ENCODE peak calls at places on chromosomes 2 and 18, in eight cellular contexts. P is MM.1S, I is H9, C is SK-N-SH, W is endothelial cell of umbilical vein, R is GM12878, B is Karpas-422, K is fibroblast of lung. U is an unnamed sample. For H3K4me1, the result is how much of the 10 kb centered on the place peaks cover.

GRCh38 chr2:188089896-188090295 is 201.8 kb upstream of the GULP1 start:
- DNase-seq in P (no peak), I (no peak), C (no peak), W (peak), R (no peak), B (no peak), K (peak), U (no peak)

GRCh38 chr2:74751981-74752808 is 81.7 kb upstream of the HK2 start:
- DNase-seq in P (no peak), I (no peak), C (no peak), W (no peak), R (no peak), B (no peak), K (no peak), U (no peak)

GRCh38 chr18:55120896-55121295 is 161.6 kb upstream of the CCDC68 start:
- DNase-seq in P (no peak), I (no peak), C (no peak), W (no peak), R (no peak), B (no peak), K (peak), U (no peak)

GRCh38 chr2:174939046-174939445 is 66.1 kb downstream of the CHN1 start:
- DNase-seq in P (no peak), I (no peak), C (no peak), W (no peak), R (no peak), B (no peak), K (peak), U (no peak)

GRCh38 chr2:165582409-165582808 is 112.9 kb downstream of the CSRNP3 start:
- DNase-seq in P (no peak), I (no peak), C (no peak), W (no peak), R (no peak), B (no peak), K (peak), U (no peak)

GRCh38 chr2:128603411-128603924 is 284.8 kb upstream of the HS6ST1 start:
- DNase-seq in P (no peak), I (peak), C (no peak), W (no peak), R (no peak), B (no peak), K (no peak), U (no peak)

GRCh38 chr18:41828137-41828536 is 126.9 kb upstream of the PIK3C3 start:
- DNase-seq in P (no peak), I (no peak), C (no peak), W (no peak), R (no peak), B (no peak), K (no peak), U (no peak)

GRCh38 chr18:50836521-50836957 is 16.7 kb upstream of the MRO start:
- DNase-seq in P (peak), I (no peak), C (no peak), W (peak), R (peak), B (peak), K (peak), U (no peak)

GRCh38 chr2:199460101-199460671 is 2.4 kb upstream of the SATB2 start:
- DNase-seq in P (no peak), I (no peak), C (no peak), W (peak), R (no peak), B (peak), K (peak), U (no peak)

GRCh38 chr2:240466579-240467148 is 31.2 kb downstream of the GPC1 start:
- DNase-seq in P (no peak), I (peak), C (peak), W (no peak), R (no peak), B (no peak), K (no peak), U (no peak)

GRCh38 chr2:108449410-108450200 is 599 bp downstream of the GCC2 start:
- DNase-seq in P (peak), I (no peak), C (peak), W (peak), R (no peak), B (peak), K (peak), U (no peak)

GRCh38 chr2:127219716-127220090 is 396 bp downstream of the CYP27C1 start:
- DNase-seq in P (no peak), I (peak), C (peak), W (no peak), R (no peak), B (no peak), K (peak), U (peak)

GRCh38 chr2:169073211-169073971 is 4.0 kb downstream of the DHRS9 start:
- DNase-seq in P (no peak), I (no peak), C (no peak), W (no peak), R (no peak), B (no peak), K (peak), U (no peak)

GRCh38 chr2:121284424-121285076 is 452 bp downstream of the TFCP2L1 start:
- DNase-seq in P (no peak), I (no peak), C (peak), W (no peak), R (no peak), B (no peak), K (no peak), U (peak)

GRCh38 chr2:15780234-15780633 is 160.1 kb upstream of the MYCN start:
- DNase-seq in P (no peak), I (no peak), C (no peak), W (no peak), R (no peak), B (no peak), K (no peak), U (no peak)

GRCh38 chr2:43460611-43461396 is 135.0 kb downstream of the THADA start:
- DNase-seq in P (no peak), I (no peak), C (no peak), W (no peak), R (no peak), B (no peak), K (peak), U (no peak)

GRCh38 chr2:176088048-176088936 is 4.2 kb upstream of the HOXD13 start:
- DNase-seq in P (peak), I (peak), C (peak), W (peak), R (no peak), B (peak), K (peak), U (peak)

GRCh38 chr18:8562065-8562464 is 47.2 kb upstream of the RAB12 start:
- DNase-seq in P (no peak), I (no peak), C (no peak), W (no peak), R (no peak), B (no peak), K (no peak), U (no peak)

GRCh38 chr2:82994186-82994585 is 1464.9 kb downstream of the SUCLG1 start:
- DNase-seq in P (no peak), I (no peak), C (no peak), W (no peak), R (no peak), B (no peak), K (no peak), U (no peak)

GRCh38 chr2:174836345-174836999 is 72.2 kb upstream of the CHRNA1 start:
- DNase-seq in P (no peak), I (no peak), C (no peak), W (peak), R (no peak), B (no peak), K (peak), U (no peak)

GRCh38 chr2:7517122-7517487 is 599.9 kb downstream of the RNF144A start:
- DNase-seq in P (no peak), I (no peak), C (peak), W (no peak), R (no peak), B (no peak), K (no peak), U (no peak)

GRCh38 chr2:173862612-173863217 is 102.5 kb downstream of the SP3 start:
- DNase-seq in P (no peak), I (no peak), C (no peak), W (no peak), R (no peak), B (no peak), K (no peak), U (no peak)

GRCh38 chr2:25286025-25286400 is 55.7 kb downstream of the DNMT3A start:
- DNase-seq in P (no peak), I (peak), C (peak), W (peak), R (no peak), B (peak), K (no peak), U (no peak)

GRCh38 chr18:34330308-34330707 is 105.6 kb upstream of the NOL4 start:
- DNase-seq in P (no peak), I (no peak), C (no peak), W (no peak), R (no peak), B (no peak), K (no peak), U (no peak)

GRCh38 chr2:180077295-180077906 is 70.3 kb upstream of the CWC22 start:
- DNase-seq in P (peak), I (no peak), C (peak), W (peak), R (no peak), B (peak), K (peak), U (peak)

GRCh38 chr2:156397229-156397628 is 39.0 kb upstream of the GPD2 start:
- DNase-seq in P (no peak), I (no peak), C (no peak), W (no peak), R (no peak), B (no peak), K (no peak), U (no peak)

GRCh38 chr2:235641333-235641732 is 147.5 kb downstream of the AGAP1 start:
- DNase-seq in P (no peak), I (no peak), C (no peak), W (no peak), R (no peak), B (no peak), K (peak), U (no peak)

GRCh38 chr18:12008181-12008767 is 27.0 kb downstream of the IMPA2 start:
- DNase-seq in P (no peak), I (no peak), C (no peak), W (no peak), R (no peak), B (no peak), K (no peak), U (no peak)

GRCh38 chr2:107936427-107937359 is 49.6 kb upstream of the SLC5A7 start:
- DNase-seq in P (peak), I (no peak), C (peak), W (no peak), R (no peak), B (peak), K (no peak), U (peak)

GRCh38 chr2:232515599-232515998 is 4.6 kb upstream of the PRSS56 start:
- DNase-seq in P (no peak), I (no peak), C (no peak), W (no peak), R (no peak), B (no peak), K (no peak), U (no peak)

GRCh38 chr2:232519581-232519980 is 607 bp upstream of the PRSS56 start:
- DNase-seq in P (no peak), I (no peak), C (no peak), W (no peak), R (no peak), B (no peak), K (no peak), U (no peak)

GRCh38 chr2:232518844-232519243 is 1.3 kb upstream of the PRSS56 start:
- DNase-seq in P (no peak), I (no peak), C (no peak), W (no peak), R (no peak), B (no peak), K (no peak), U (no peak)

GRCh38 chr2:232513389-232513788 is 6.8 kb upstream of the PRSS56 start:
- DNase-seq in P (no peak), I (no peak), C (no peak), W (no peak), R (no peak), B (no peak), K (no peak), U (no peak)

GRCh38 chr2:232516556-232516955 is 3.6 kb upstream of the PRSS56 start:
- DNase-seq in P (no peak), I (no peak), C (no peak), W (no peak), R (no peak), B (no peak), K (no peak), U (no peak)
- H3K4me2 ChIP-seq in P (no peak), I (no peak), C (no peak), W (no peak), R (no peak), B (no peak), K (no peak), U (no peak)

GRCh38 chr18:3721771-3722661 is 272.0 kb downstream of the TGIF1 start:
- DNase-seq in P (no peak), I (no peak), C (no peak), W (no peak), R (no peak), B (no peak), K (no peak), U (no peak)
- H3K4me1 ChIP-seq in P (under half), I (under half), C (under half), W (under half), R (under half), B (under half), K (under half), U (under half)

GRCh38 chr2:112698834-112699515 is 21.8 kb upstream of the NT5DC4 start:
- DNase-seq in P (no peak), I (no peak), C (no peak), W (no peak), R (no peak), B (no peak), K (no peak), U (no peak)
- H2AFZ ChIP-seq in P (no peak), I (no peak), C (no peak), W (no peak), R (no peak), B (no peak), K (no peak), U (no peak)

GRCh38 chr2:172177581-172177980 is 74.9 kb upstream of the DLX2 start:
- DNase-seq in P (no peak), I (no peak), C (no peak), W (no peak), R (no peak), B (no peak), K (no peak), U (no peak)
- H3K4me2 ChIP-seq in P (no peak), I (no peak), C (no peak), W (no peak), R (no peak), B (no peak), K (no peak), U (no peak)

GRCh38 chr18:77069482-77069881 is 63.1 kb downstream of the MBP start:
- DNase-seq in P (no peak), I (no peak), C (no peak), W (no peak), R (no peak), B (no peak), K (no peak), U (no peak)
- H3K4me1 ChIP-seq in P (under half), I (under half), C (under half), W (half or more), R (half or more), B (half or more), K (under half), U (under half)

DNA sequence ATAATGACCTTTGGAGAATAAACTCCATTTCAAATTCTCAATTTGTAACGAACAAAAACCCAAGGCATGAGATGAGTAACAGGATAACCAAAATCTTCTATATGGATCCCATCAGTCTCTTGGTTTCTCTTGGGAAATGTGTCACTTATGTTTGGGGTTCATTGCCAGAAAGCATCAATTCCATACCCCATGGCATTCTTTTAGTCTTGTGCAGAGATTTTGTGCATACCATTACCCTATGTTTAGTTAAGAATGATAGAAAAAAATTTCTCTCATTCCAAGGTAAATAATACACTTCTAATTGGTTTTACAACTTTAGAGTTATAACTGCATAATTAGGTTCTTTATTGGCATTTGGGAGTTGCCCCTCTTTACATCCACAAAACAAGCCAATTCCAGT is 679.9 kb upstream of the ZEB2 start:
- DNase-seq in P (no peak), I (no peak), C (no peak), W (no peak), R (no peak), B (no peak), K (no peak), U (no peak)
- H2AFZ ChIP-seq in P (no peak), I (no peak), C (no peak), W (no peak), R (no peak), B (no peak), K (no peak), U (no peak)

GRCh38 chr2:191128172-191128910 is 22.5 kb downstream of the STAT4 start:
- DNase-seq in P (no peak), I (no peak), C (no peak), W (no peak), R (no peak), B (no peak), K (no peak), U (no peak)
- H3K4me2 ChIP-seq in P (peak), I (no peak), C (no peak), W (no peak), R (peak), B (no peak), K (no peak), U (no peak)

GRCh38 chr18:48931680-48932461 is 18.9 kb downstream of the SMAD7 start:
- DNase-seq in P (peak), I (no peak), C (no peak), W (peak), R (peak), B (no peak), K (no peak), U (no peak)

GRCh38 chr18:48930926-48931325 is 19.8 kb downstream of the SMAD7 start:
- DNase-seq in P (no peak), I (no peak), C (no peak), W (peak), R (no peak), B (no peak), K (no peak), U (no peak)

GRCh38 chr18:48929212-48929612 is 21.6 kb downstream of the SMAD7 start:
- DNase-seq in P (no peak), I (no peak), C (no peak), W (no peak), R (no peak), B (no peak), K (peak), U (no peak)

GRCh38 chr18:48928787-48929186 is 22.0 kb downstream of the SMAD7 start:
- DNase-seq in P (peak), I (no peak), C (peak), W (peak), R (peak), B (peak), K (peak), U (peak)

DNA sequence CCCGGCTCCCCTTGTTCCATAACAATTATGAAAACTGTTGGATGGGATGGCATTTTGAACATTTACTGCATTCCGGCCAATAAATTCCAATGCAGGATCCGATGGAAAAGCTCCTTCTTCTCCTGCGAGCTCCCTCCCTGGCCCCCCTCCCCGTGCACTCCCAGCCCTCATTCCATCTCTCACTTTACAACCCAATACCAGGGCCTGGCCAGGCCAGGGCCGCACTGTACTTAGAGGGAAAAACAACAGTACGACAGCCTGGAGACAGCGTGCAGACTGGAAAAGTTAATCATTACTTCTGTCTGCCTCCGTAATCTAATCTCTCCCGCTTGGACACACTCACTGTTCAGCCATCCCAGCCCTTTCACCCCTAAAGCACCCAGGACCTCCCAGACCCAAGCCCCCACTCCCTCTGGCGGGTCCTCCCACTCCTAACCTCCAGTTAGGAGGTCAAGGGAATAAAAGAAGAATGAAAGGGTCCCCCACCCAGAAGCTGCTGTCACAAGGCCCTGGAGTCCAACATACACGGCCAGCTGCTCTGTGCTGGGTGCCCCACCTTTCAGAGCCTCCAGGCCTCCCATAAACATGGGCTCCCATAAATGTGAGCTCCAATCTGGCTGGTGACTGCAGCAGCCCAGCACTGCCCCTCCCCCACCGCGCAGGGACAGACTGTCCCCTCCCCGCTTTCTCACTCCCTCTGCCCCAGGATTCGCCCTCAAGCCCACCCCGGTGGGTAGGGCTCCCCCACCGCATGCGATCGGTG is 20.6 kb downstream of the SMAD7 start:
- DNase-seq in P (no peak), I (no peak), C (peak), W (peak), R (no peak), B (no peak), K (peak), U (peak)
- H3K4me1 ChIP-seq in P (half or more), I (under half), C (half or more), W (half or more), R (half or more), B (half or more), K (half or more), U (under half)

DNA sequence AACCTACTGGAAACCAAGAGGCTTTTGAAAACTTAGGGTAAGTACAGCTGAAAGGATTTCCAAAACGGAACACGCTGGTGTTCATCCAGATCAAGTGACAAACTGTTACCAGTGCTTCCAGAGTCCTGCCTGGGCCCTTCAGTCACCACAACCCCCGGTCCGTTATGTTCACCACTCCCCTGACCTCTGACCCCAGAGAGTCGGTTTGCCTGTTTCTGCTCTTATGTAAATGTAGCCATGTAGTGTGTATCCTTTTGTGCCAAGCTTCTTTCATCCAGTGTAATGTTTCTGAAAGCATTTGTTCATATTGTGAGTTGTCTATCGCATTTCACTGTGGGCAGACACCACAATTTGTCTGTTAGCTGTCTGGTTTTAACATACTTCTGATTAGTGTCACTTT is 217.5 kb downstream of the NCK2 start:
- DNase-seq in P (no peak), I (no peak), C (no peak), W (no peak), R (no peak), B (no peak), K (no peak), U (no peak)
- H2AFZ ChIP-seq in P (no peak), I (no peak), C (no peak), W (no peak), R (no peak), B (no peak), K (no peak), U (peak)

U was measured in neural progenitor cell.